ENCODE peak calls at places on chromosomes 1 and 21, in eight cellular contexts. I is psoas muscle, C is OCI-LY7, N is ovary, P is GM23248, B is neuronal stem cell, H is aorta, Y is right cardiac atrium. V is an unnamed sample.
A peak's percentile ranks its signal among the peaks of the same experiment; 100 is the strongest.

GRCh38 chr1:161160763-161161162 is 1.5 kb downstream of the USP21 start:
- DNase-seq in I (peak; percentile 42), C (no peak), N (no peak), P (no peak), B (no peak), H (no peak), Y (no peak), V (no peak)

GRCh38 chr21:26099610-26100219 is 70.9 kb downstream of the APP start:
- DNase-seq in I (no peak), C (no peak), N (no peak), P (peak; percentile 84), B (no peak), H (no peak), Y (no peak), V (no peak)

GRCh38 chr1:181100015-181100905 is 11.8 kb downstream of the IER5 start:
- DNase-seq in I (no peak), C (no peak), N (no peak), P (peak; percentile 38), B (no peak), H (no peak), Y (no peak), V (no peak)

GRCh38 chr1:23593556-23594148 is 34.4 kb upstream of the ID3 start:
- DNase-seq in I (peak; percentile 62), C (peak; percentile 81), N (no peak), P (peak; percentile 20), B (no peak), H (no peak), Y (no peak), V (no peak)

GRCh38 chr1:222243902-222244301 is 304.0 kb downstream of the HHIPL2 start:
- DNase-seq in I (no peak), C (no peak), N (no peak), P (no peak), B (no peak), H (no peak), Y (no peak), V (no peak)

GRCh38 chr1:212977781-212978645 is 27.7 kb downstream of the VASH2 start:
- DNase-seq in I (no peak), C (no peak), N (no peak), P (no peak), B (no peak), H (no peak), Y (no peak), V (no peak)

GRCh38 chr1:151408891-151409290 is 9.5 kb downstream of the PSMB4 start:
- DNase-seq in I (no peak), C (no peak), N (no peak), P (peak; percentile 16), B (no peak), H (no peak), Y (no peak), V (no peak)

GRCh38 chr21:25297117-25297516 is 310.2 kb downstream of the MRPL39 start:
- DNase-seq in I (no peak), C (no peak), N (no peak), P (no peak), B (no peak), H (no peak), Y (no peak), V (no peak)

GRCh38 chr21:28136687-28137086 is 856.0 kb downstream of the LTN1 start:
- DNase-seq in I (no peak), C (no peak), N (no peak), P (peak; percentile 16), B (no peak), H (no peak), Y (no peak), V (no peak)

GRCh38 chr1:7152655-7153054 is 367.4 kb downstream of the CAMTA1 start:
- DNase-seq in I (no peak), C (no peak), N (no peak), P (no peak), B (no peak), H (no peak), Y (no peak), V (no peak)

GRCh38 chr1:17875171-17875881 is 120.2 kb downstream of the ACTL8 start:
- DNase-seq in I (no peak), C (no peak), N (no peak), P (peak; percentile 88), B (no peak), H (no peak), Y (no peak), V (no peak)

GRCh38 chr1:234724517-234725176 is 114.7 kb upstream of the IRF2BP2 start:
- DNase-seq in I (peak; percentile 84), C (no peak), N (peak; percentile 76), P (no peak), B (no peak), H (peak; percentile 89), Y (peak; percentile 82), V (no peak)

GRCh38 chr21:36788116-36788515 is 89.2 kb downstream of the SIM2 start:
- DNase-seq in I (no peak), C (no peak), N (no peak), P (no peak), B (no peak), H (no peak), Y (no peak), V (no peak)

GRCh38 chr1:177274687-177275211 is 104.0 kb downstream of the BRINP2 start:
- DNase-seq in I (peak; percentile 59), C (no peak), N (peak; percentile 52), P (peak; percentile 79), B (no peak), H (no peak), Y (peak; percentile 33), V (no peak)

GRCh38 chr21:41809891-41810596 is 43.2 kb upstream of the RIPK4 start:
- DNase-seq in I (no peak), C (no peak), N (no peak), P (no peak), B (no peak), H (no peak), Y (no peak), V (no peak)

GRCh38 chr1:90973897-90974798 is 47.7 kb downstream of the ZNF644 start:
- DNase-seq in I (no peak), C (no peak), N (no peak), P (peak; percentile 70), B (no peak), H (no peak), Y (no peak), V (no peak)

GRCh38 chr1:230188826-230189225 is 121.8 kb downstream of the GALNT2 start:
- DNase-seq in I (no peak), C (no peak), N (no peak), P (no peak), B (no peak), H (no peak), Y (no peak), V (no peak)

GRCh38 chr1:230186003-230186863 is 119.2 kb downstream of the GALNT2 start:
- DNase-seq in I (no peak), C (no peak), N (no peak), P (peak; percentile 86), B (no peak), H (no peak), Y (no peak), V (no peak)

GRCh38 chr1:230186874-230187273 is 119.8 kb downstream of the GALNT2 start:
- DNase-seq in I (no peak), C (no peak), N (no peak), P (no peak), B (no peak), H (no peak), Y (no peak), V (no peak)

GRCh38 chr1:230187290-230187689 is 120.3 kb downstream of the GALNT2 start:
- DNase-seq in I (no peak), C (no peak), N (no peak), P (no peak), B (no peak), H (no peak), Y (no peak), V (no peak)

GRCh38 chr1:230185076-230186001 is 118.3 kb downstream of the GALNT2 start:
- DNase-seq in I (no peak), C (no peak), N (no peak), P (no peak), B (no peak), H (no peak), Y (no peak), V (no peak)
- H3K4me3 ChIP-seq in I (no peak overlapping the region), C (no peak overlapping the region), N (no peak overlapping the region), P (no peak overlapping the region), B (no peak overlapping the region), H (no peak overlapping the region), Y (peak overlapping the region; percentile 4), V (no peak overlapping the region)

GRCh38 chr1:47178665-47179022 is 11.2 kb downstream of the PDZK1IP1 start:
- DNase-seq in I (no peak), C (no peak), N (no peak), P (no peak), B (no peak), H (no peak), Y (no peak), V (no peak)
- H3K27ac ChIP-seq in I (no peak overlapping the region), C (no peak overlapping the region), N (no peak overlapping the region), P (no peak overlapping the region), B (no peak overlapping the region), H (no peak overlapping the region), Y (no peak overlapping the region), V (no peak overlapping the region)

DNA sequence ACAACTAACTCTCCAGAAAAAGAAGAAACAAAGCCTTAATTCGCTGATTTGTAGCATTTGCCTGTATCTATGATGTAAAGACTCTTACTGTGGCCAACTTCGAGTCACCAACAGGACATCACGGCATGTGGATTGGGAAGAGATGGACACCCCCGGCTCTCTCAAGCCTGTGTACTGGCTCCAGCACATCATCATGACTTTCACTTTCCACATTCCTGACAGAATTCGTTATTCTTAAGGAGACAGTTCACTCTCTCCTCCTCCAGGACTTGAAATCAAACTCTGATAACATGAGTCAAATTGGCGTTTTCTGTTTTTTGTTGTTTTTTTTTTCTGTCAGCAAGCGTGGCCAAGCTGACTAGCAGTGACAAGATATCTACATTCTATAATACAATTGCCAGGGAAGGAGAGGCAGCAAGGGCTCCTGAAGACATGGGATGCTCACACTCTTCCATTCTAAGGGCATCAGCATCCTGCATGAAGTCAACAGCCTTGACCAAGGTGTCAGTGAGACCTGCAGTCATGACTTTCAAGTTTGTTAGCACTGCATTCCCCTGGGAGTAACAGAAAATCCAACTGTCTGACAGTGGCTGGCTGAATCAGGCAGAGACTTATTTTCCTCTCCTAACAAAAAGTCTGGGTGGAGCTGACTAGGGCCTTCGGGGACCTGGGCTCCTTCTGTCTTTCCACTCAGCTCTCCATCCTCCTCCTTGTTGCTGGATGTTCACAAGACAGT is 13.3 kb upstream of the TRAF3IP3 start:
- DNase-seq in I (no peak), C (peak; percentile 11), N (no peak), P (peak; percentile 85), B (no peak), H (no peak), Y (no peak), V (no peak)
- H3K4me3 ChIP-seq in I (no peak overlapping the region), C (no peak overlapping the region), N (no peak overlapping the region), P (peak overlapping the region; percentile 36), B (no peak overlapping the region), H (no peak overlapping the region), Y (no peak overlapping the region), V (no peak overlapping the region)

DNA sequence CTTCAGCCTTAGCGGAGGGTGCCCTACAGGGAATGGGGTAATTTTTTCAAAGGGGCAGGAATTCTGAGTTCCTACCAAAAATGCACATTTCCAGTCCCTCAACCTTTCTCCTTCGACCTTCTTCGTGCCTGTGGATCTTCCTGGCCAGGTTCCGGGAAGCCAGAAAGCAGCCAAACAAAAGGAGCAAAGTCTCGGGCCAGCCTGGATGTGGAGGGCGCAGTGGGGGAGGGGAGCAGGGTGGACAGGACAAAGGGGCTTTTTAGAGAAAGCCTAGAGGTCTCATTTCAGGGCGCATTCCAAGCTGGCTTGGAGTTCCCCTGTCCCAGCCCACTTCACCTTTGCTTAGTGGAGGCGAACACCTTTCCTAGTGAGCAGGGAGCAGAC is 2.9 kb upstream of the INAVA start:
- DNase-seq in I (no peak), C (no peak), N (no peak), P (no peak), B (peak; percentile 73), H (no peak), Y (no peak), V (no peak)
- H3K27ac ChIP-seq in I (no peak overlapping the region), C (no peak overlapping the region), N (no peak overlapping the region), P (no peak overlapping the region), B (peak overlapping the region; percentile 99), H (no peak overlapping the region), Y (no peak overlapping the region), V (no peak overlapping the region)